ENCODE peak calls at places on chromosomes 2 and 18, in nine cellular contexts. X is A549, F is NB4, B is spleen, V is heart left ventricle, L is adrenal gland, K is IMR-90, T is endothelial cell of umbilical vein, Y is thyroid gland. H is an unnamed sample.

GRCh38 chr2:72146357-72147302 is 1.0 kb downstream of the CYP26B1 start:
- DNase-seq in F (no peak), Y (no peak), L (no peak), V (peak; percentile 24), K (no peak), T (peak; percentile 13), B (peak; percentile 62), X (no peak), H (no peak)

GRCh38 chr2:38889575-38889974 is at the start of gene ARHGEF33:
- DNase-seq in T (no peak), Y (no peak), F (no peak), V (no peak), X (no peak), B (no peak), L (no peak), K (no peak), H (no peak)

GRCh38 chr2:208266641-208267335 is 733 bp downstream of the PIKFYVE start:
- DNase-seq in B (no peak), V (no peak), T (peak; percentile 57), X (no peak), L (no peak), K (peak; percentile 41), F (peak; percentile 31), Y (no peak), H (peak; percentile 56)

GRCh38 chr2:232779935-232780334 is 3.6 kb upstream of the KCNJ13 start:
- DNase-seq in X (no peak), L (no peak), B (no peak), F (no peak), V (no peak), T (peak; percentile 85), K (peak; percentile 23), Y (peak; percentile 46), H (no peak)

GRCh38 chr2:58063641-58064040 is 17.0 kb downstream of the VRK2 start:
- DNase-seq in V (no peak), K (peak; percentile 77), L (no peak), F (no peak), T (peak; percentile 39), Y (no peak), B (no peak), X (no peak), H (no peak)

GRCh38 chr2:228839506-228839905 is 431.6 kb downstream of the PID1 start:
- DNase-seq in L (no peak), Y (no peak), F (no peak), V (no peak), B (no peak), T (no peak), X (no peak), K (no peak), H (no peak)

GRCh38 chr2:231395188-231396057 is at the start of gene B3GNT7:
- DNase-seq in V (no peak), K (no peak), X (no peak), B (no peak), T (no peak), L (no peak), Y (peak; percentile 24), F (no peak), H (no peak)

GRCh38 chr2:241924069-241924908 is 54.8 kb downstream of the RTP5 start:
- DNase-seq in X (no peak), B (peak; percentile 36), L (no peak), T (no peak), Y (no peak), K (no peak), F (peak; percentile 42), V (no peak), H (no peak)

GRCh38 chr2:140440815-140441214 is 1660.6 kb upstream of the NXPH2 start:
- DNase-seq in L (no peak), T (no peak), X (no peak), V (no peak), B (no peak), F (no peak), K (no peak), Y (no peak), H (no peak)

DNA sequence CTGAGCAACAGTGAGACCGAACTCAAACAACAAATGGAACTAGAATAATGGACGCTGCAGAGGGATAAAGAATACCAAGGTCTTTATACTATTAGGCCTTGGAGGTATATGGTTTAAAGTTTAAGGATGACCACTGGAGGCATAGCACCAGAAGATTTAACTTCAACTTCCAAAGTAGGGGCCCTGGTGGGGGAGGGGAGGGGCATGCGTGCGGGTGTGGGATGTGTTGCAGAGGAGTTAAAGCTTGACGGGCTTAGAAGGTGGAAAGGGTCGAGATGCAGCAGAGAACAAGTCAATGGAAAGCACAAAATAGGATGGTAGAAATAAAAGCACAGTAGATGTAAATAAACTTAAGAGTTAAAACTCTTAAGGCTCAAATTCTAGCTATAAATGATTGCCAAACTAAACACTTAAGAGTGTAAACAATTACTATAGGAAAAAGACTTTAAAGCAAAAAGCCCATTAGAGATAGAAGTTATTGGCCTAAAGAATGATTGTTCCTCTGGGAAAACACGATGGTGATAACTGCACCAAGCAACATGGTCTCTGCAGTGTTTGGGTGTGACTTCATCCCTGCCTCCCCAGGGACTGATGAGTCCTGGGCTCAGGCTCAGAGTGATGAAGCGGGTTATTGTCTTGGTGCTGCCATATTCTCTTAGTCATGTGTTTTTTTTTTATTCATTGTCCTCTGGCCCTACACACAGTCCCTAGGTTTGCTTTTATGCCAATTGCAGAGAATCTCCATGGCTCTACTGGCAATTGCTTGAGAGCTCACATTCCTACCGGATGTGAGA is 13.0 kb downstream of the RRM2 start:
- DNase-seq in Y (no peak), X (no peak), K (peak; percentile 53), B (peak; percentile 8), T (no peak), V (no peak), L (no peak), F (peak; percentile 76), H (no peak)
- TF ChIP-seq POLR2A in Y (no peak), X (no peak), K (no peak), B (no peak), T (peak; percentile 60), V (no peak), L (no peak), F (no peak), H (no peak)

GRCh38 chr2:74551942-74552913 is 1.5 kb downstream of the LOXL3 start:
- DNase-seq in X (no peak), L (no peak), B (no peak), Y (no peak), T (no peak), V (no peak), K (no peak), F (no peak), H (no peak)

GRCh38 chr2:74554821-74555531 is 456 bp downstream of the DOK1 start:
- DNase-seq in X (no peak), T (peak; percentile 63), K (peak; percentile 27), L (peak; percentile 39), Y (peak; percentile 60), B (peak; percentile 94), V (peak; percentile 50), F (peak; percentile 75), H (peak; percentile 76)

GRCh38 chr2:74555610-74556103 is 1.1 kb downstream of the DOK1 start:
- DNase-seq in X (no peak), K (no peak), Y (peak; percentile 10), T (no peak), B (peak; percentile 86), L (peak; percentile 34), V (no peak), F (peak; percentile 60), H (no peak)

GRCh38 chr2:74552914-74553811 is 579 bp downstream of the LOXL3 start:
- DNase-seq in T (no peak), L (peak; percentile 74), X (no peak), K (no peak), Y (peak; percentile 19), B (peak; percentile 82), F (peak; percentile 52), V (no peak), H (no peak)

DNA sequence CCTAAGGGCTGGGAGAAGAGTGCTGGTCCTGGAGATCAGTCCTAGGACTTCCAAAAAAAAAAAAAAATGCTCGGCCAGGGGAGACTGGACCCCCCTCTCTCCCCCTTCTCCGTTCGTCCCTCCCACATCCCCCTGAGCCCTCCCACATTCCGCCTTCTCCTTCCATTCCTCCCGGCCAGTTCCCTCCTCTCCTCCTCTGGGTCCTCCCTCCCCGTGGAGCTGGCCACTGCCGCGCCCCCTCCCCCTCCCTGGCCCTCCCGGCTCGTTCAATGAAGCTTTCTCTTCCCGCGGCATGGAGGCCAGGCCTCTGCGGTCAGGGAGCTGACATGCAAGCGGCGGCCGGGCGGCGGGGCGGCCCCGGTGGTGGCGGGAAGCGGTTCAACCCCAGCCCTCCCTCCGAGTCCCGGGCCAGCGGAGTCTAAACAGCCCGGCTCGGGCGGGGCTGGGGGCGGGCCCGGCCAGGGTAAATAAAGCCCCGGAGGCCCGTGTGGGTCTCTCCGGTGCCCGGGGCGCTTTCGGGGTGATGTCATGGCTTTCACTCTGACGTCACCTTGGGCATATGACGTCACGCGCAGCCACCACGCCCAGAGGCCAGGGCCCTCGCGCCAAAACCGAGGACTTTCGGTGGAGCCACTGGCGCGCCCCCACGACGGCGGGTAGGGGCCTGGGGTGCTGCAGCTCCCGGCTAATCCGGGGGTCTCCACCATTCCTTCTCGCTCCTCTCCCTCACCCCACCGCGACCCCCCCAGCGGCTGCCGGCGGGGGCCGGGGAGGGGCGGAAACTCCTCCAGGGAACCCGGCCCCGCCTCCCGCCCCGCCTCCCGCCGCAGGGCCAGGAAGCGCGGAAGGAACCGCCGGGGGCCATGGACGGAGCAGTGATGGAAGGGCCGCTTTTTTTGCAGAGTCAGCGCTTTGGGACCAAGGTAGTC is at the start of the genes DOK1 and LOXL3:
- DNase-seq in X (peak; percentile 80), L (peak; percentile 82), K (peak; percentile 88), B (peak; percentile 97), V (peak; percentile 92), T (peak; percentile 69), F (peak; percentile 86), Y (peak; percentile 88), H (peak; percentile 91)
- TF ChIP-seq POLR2A in X (no peak), L (no peak), K (peak; percentile 30), B (no peak), V (no peak), T (peak; percentile 14), F (peak; percentile 40), Y (no peak), H (no peak)

DNA sequence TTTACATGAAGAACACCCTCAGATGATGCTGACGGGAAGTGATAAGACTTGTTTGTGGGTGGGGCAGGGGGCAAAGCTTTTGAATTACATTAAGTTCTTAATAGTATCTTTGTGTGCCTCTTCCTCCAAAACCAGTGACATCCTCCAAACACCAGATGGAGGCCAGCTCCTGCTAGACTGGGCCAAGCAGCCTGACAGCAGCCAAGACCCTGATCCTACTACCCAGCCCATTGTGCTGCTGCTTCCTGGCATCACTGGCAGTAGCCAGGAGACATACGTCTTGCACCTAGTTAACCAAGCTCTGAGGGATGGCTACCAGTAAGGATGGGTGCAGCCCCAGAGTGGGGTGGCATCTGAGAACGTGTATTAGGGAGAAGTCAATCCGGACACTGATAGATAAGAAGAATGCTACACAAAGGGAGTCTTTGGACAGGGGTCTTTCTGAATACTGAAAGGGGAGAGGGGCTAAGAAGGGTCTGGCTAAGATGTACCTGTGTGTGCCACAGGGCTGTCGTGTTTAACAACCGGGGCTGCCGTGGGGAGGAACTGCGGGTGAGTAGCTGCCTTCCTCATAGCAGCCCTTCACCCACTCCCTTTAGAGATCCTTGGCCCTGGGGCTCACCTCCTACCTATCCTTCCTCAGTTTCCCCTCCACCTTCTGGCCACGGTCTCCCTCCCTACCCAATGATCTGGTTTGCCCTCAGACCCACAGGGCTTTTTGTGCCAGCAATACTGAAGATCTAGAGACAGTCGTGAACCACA is 5.4 kb downstream of the ABHD1 start:
- DNase-seq in F (no peak), B (no peak), L (no peak), Y (no peak), K (no peak), T (no peak), X (no peak), V (no peak), H (no peak)
- TF ChIP-seq POLR2A in F (no peak), B (no peak), L (no peak), Y (no peak), K (no peak), T (no peak), X (peak; percentile 14), V (no peak), H (no peak)

GRCh38 chr18:63237911-63238710 is 81.5 kb downstream of the BCL2 start:
- DNase-seq in K (peak; percentile 85), X (peak; percentile 37), B (no peak), T (peak; percentile 84), F (no peak), V (peak; percentile 47), Y (peak; percentile 82), L (peak; percentile 24), H (no peak)
- TF ChIP-seq POLR2A in K (no peak), X (no peak), B (no peak), T (no peak), F (no peak), V (no peak), Y (no peak), L (no peak), H (no peak)

H was measured in erythroblast.